ENCODE peak calls at places on chromosomes 3 and 15, in seven cellular contexts. One of them, this sample, is unnamed.

GRCh38 chr15:42068601-42069000 is 25.8 kb downstream of the PLA2G4D start:
- DNase-seq in adrenal gland: no peak
- DNase-seq in tibial artery: peak; percentile 57
- DNase-seq in OCI-LY7: no peak
- DNase-seq in CD8-positive, alpha-beta T cell: no peak
- DNase-seq in GM23338: no peak
- DNase-seq in heart left ventricle: no peak
- DNase-seq in this sample: no peak

GRCh38 chr15:63218114-63218808 is 28.9 kb downstream of the RAB8B start:
- DNase-seq in adrenal gland: no peak
- DNase-seq in tibial artery: no peak
- DNase-seq in OCI-LY7: no peak
- DNase-seq in CD8-positive, alpha-beta T cell: no peak
- DNase-seq in GM23338: no peak
- DNase-seq in heart left ventricle: no peak
- DNase-seq in this sample: no peak

GRCh38 chr3:185555101-185555501 is 2.7 kb upstream of the LIPH start:
- DNase-seq in adrenal gland: no peak
- DNase-seq in tibial artery: no peak
- DNase-seq in OCI-LY7: no peak
- DNase-seq in CD8-positive, alpha-beta T cell: no peak
- DNase-seq in GM23338: no peak
- DNase-seq in heart left ventricle: no peak
- DNase-seq in this sample: no peak

GRCh38 chr3:35537265-35537664 is 102.1 kb upstream of the ARPP21 start:
- DNase-seq in adrenal gland: no peak
- DNase-seq in tibial artery: no peak
- DNase-seq in OCI-LY7: no peak
- DNase-seq in CD8-positive, alpha-beta T cell: no peak
- DNase-seq in GM23338: no peak
- DNase-seq in heart left ventricle: no peak
- DNase-seq in this sample: no peak

GRCh38 chr3:29642393-29643033 is 361.6 kb downstream of the RBMS3 start:
- DNase-seq in adrenal gland: peak; percentile 67
- DNase-seq in tibial artery: no peak
- DNase-seq in OCI-LY7: no peak
- DNase-seq in CD8-positive, alpha-beta T cell: no peak
- DNase-seq in GM23338: no peak
- DNase-seq in heart left ventricle: peak; percentile 26
- DNase-seq in this sample: no peak

GRCh38 chr3:170429050-170429449 is 10.4 kb downstream of the CLDN11 start:
- DNase-seq in adrenal gland: no peak
- DNase-seq in tibial artery: no peak
- DNase-seq in OCI-LY7: no peak
- DNase-seq in CD8-positive, alpha-beta T cell: no peak
- DNase-seq in GM23338: no peak
- DNase-seq in heart left ventricle: no peak
- DNase-seq in this sample: no peak

GRCh38 chr15:59283717-59284336 is 77.2 kb downstream of the LDHAL6B start:
- DNase-seq in adrenal gland: no peak
- DNase-seq in tibial artery: no peak
- DNase-seq in OCI-LY7: no peak
- DNase-seq in CD8-positive, alpha-beta T cell: no peak
- DNase-seq in GM23338: no peak
- DNase-seq in heart left ventricle: no peak
- DNase-seq in this sample: no peak

GRCh38 chr15:88604381-88604951 is 16.7 kb upstream of the AEN start:
- DNase-seq in adrenal gland: no peak
- DNase-seq in tibial artery: no peak
- DNase-seq in OCI-LY7: no peak
- DNase-seq in CD8-positive, alpha-beta T cell: no peak
- DNase-seq in GM23338: peak; percentile 63
- DNase-seq in heart left ventricle: no peak
- DNase-seq in this sample: no peak

GRCh38 chr3:45870099-45870498 is 16.2 kb upstream of the CCR9 start:
- DNase-seq in adrenal gland: no peak
- DNase-seq in tibial artery: no peak
- DNase-seq in OCI-LY7: no peak
- DNase-seq in CD8-positive, alpha-beta T cell: peak; percentile 80
- DNase-seq in GM23338: no peak
- DNase-seq in heart left ventricle: no peak
- DNase-seq in this sample: peak; percentile 57

GRCh38 chr3:49213541-49213943 is 42.1 kb downstream of the KLHDC8B start:
- DNase-seq in adrenal gland: no peak
- DNase-seq in tibial artery: no peak
- DNase-seq in OCI-LY7: no peak
- DNase-seq in CD8-positive, alpha-beta T cell: no peak
- DNase-seq in GM23338: peak; percentile 3
- DNase-seq in heart left ventricle: no peak
- DNase-seq in this sample: no peak

GRCh38 chr3:31908391-31909097 is 72.5 kb downstream of the OSBPL10 start:
- DNase-seq in adrenal gland: no peak
- DNase-seq in tibial artery: no peak
- DNase-seq in OCI-LY7: peak; percentile 74
- DNase-seq in CD8-positive, alpha-beta T cell: no peak
- DNase-seq in GM23338: no peak
- DNase-seq in heart left ventricle: no peak
- DNase-seq in this sample: no peak

GRCh38 chr3:17278006-17278405 is 393.3 kb downstream of the PLCL2 start:
- DNase-seq in adrenal gland: no peak
- DNase-seq in tibial artery: no peak
- DNase-seq in OCI-LY7: no peak
- DNase-seq in CD8-positive, alpha-beta T cell: no peak
- DNase-seq in GM23338: no peak
- DNase-seq in heart left ventricle: no peak
- DNase-seq in this sample: no peak

DNA sequence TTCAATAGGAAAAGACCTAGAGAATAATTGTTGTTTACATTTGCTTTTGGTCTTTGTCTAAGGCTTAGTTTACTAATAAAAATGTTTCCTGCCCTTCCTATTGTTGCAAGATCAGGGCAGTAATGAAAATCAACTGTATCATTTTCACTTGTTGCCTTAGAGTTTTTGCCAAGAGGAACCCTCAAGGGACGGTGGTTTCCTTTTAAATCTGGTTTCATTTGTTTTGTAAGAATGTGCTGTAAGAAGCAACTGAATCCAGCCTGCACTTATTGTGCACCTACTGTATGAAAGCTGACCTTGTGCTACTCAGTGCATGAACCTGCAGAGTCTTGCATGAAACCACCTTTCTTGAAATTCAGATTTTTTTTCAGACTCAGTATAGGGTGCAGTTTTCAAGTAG is 5.3 kb downstream of the IGF1R start:
- DNase-seq in adrenal gland: no peak
- DNase-seq in tibial artery: no peak
- DNase-seq in OCI-LY7: peak; percentile 10
- DNase-seq in CD8-positive, alpha-beta T cell: no peak
- DNase-seq in GM23338: no peak
- DNase-seq in heart left ventricle: no peak
- DNase-seq in this sample: no peak
- H3K4me1 ChIP-seq in adrenal gland: no peaks in the 10 kb centered on the region
- H3K4me1 ChIP-seq in tibial artery: peaks cover 31% of the 10 kb centered on the region
- H3K4me1 ChIP-seq in OCI-LY7: peaks cover 39% of the 10 kb centered on the region
- H3K4me1 ChIP-seq in CD8-positive, alpha-beta T cell: peaks cover 26% of the 10 kb centered on the region
- H3K4me1 ChIP-seq in GM23338: peaks cover 57% of the 10 kb centered on the region
- H3K4me1 ChIP-seq in heart left ventricle: no peaks in the 10 kb centered on the region
- H3K4me1 ChIP-seq in this sample: peaks cover 14% of the 10 kb centered on the region

DNA sequence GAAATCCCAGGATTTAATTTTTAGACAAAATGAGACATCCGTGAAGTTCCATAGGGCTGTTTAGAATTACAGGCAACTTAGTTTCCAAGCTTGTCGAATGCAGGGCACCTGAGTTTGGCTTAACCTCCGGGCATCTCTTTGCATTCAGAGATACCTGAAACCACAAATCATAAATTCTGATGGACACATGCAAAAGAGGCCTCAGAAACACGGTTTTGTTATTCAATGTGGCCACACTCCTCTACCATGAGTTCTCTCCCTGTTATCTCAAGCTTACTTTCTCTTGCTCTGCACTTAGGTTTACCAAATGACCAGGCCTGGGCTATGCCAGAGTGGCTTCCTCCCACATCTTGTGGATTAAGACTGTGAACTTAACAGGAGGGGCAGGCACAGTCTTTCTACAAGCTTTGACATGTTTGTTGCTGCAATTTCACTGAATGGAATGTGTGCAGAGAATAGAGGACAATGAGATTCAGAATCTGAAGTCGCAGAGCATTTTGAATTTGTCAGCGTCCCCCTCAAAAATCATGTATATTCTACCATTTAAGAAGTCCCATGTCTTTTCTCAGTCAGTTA is 137.7 kb downstream of the TPRG1 start:
- DNase-seq in adrenal gland: no peak
- DNase-seq in tibial artery: no peak
- DNase-seq in OCI-LY7: no peak
- DNase-seq in CD8-positive, alpha-beta T cell: no peak
- DNase-seq in GM23338: no peak
- DNase-seq in heart left ventricle: no peak
- DNase-seq in this sample: no peak
- H3K4me3 ChIP-seq in adrenal gland: no peak overlapping the region
- H3K4me3 ChIP-seq in tibial artery: no peak overlapping the region
- H3K4me3 ChIP-seq in OCI-LY7: no peak overlapping the region
- H3K4me3 ChIP-seq in CD8-positive, alpha-beta T cell: no peak overlapping the region
- H3K4me3 ChIP-seq in GM23338: no peak overlapping the region
- H3K4me3 ChIP-seq in heart left ventricle: no peak overlapping the region
- H3K4me3 ChIP-seq in this sample: no peak overlapping the region

DNA sequence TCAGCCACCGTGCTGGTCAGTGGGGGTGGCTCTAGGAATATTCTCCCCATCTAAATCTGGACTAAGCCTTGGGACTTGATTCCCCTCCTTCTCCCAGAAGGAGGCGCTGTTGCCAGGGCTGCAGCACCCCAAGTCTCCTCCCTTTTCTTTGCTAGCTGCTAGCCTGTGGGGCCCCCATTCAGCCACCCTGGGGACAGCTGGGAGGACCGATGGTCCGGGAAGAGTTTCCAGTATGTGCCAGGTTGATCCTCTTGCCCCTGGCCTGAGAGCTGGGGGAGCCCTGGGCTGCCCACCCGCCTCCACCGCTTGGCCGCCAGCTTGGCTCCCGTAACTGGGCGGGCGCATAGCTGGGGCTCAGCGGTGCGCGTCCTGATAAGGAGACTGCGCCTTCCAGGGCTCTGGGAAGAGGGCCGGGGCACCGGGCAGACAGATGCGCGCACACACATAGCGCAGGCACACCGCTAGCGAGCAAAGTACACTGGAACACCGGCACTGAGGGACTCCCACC is 4.2 kb downstream of the SMAD6 start:
- DNase-seq in adrenal gland: no peak
- DNase-seq in tibial artery: peak; percentile 72
- DNase-seq in OCI-LY7: no peak
- DNase-seq in CD8-positive, alpha-beta T cell: no peak
- DNase-seq in GM23338: no peak
- DNase-seq in heart left ventricle: peak; percentile 63
- DNase-seq in this sample: no peak
- H3K4me1 ChIP-seq in adrenal gland: peaks cover 3% of the 10 kb centered on the region
- H3K4me1 ChIP-seq in tibial artery: peaks cover 39% of the 10 kb centered on the region
- H3K4me1 ChIP-seq in OCI-LY7: peaks cover 43% of the 10 kb centered on the region
- H3K4me1 ChIP-seq in CD8-positive, alpha-beta T cell: peaks cover 15% of the 10 kb centered on the region
- H3K4me1 ChIP-seq in GM23338: peaks cover 20% of the 10 kb centered on the region
- H3K4me1 ChIP-seq in heart left ventricle: no peaks in the 10 kb centered on the region
- H3K4me1 ChIP-seq in this sample: peaks cover 12% of the 10 kb centered on the region

DNA sequence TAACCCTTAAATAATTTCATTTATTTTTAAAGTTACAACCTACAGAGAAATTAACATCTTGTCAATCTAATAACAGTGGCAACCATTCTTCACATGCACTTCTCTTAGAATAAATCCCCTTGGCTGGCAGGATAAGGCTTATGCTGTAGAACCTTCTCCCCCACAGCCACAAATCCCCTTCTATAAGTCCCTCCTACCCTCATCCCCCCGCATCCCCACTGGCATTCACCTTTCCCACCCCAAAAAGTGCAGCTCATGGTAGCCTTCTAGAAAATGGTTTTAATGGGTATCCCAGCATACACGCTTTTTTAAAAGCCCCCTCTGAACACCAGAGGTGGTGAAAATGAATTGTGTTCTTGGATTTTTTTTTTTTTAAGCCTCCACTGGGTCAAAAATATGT is 49.2 kb downstream of the CAPN7 start:
- DNase-seq in adrenal gland: no peak
- DNase-seq in tibial artery: no peak
- DNase-seq in OCI-LY7: no peak
- DNase-seq in CD8-positive, alpha-beta T cell: no peak
- DNase-seq in GM23338: no peak
- DNase-seq in heart left ventricle: no peak
- DNase-seq in this sample: no peak
- H3K4me3 ChIP-seq in adrenal gland: no peak overlapping the region
- H3K4me3 ChIP-seq in tibial artery: no peak overlapping the region
- H3K4me3 ChIP-seq in OCI-LY7: no peak overlapping the region
- H3K4me3 ChIP-seq in CD8-positive, alpha-beta T cell: no peak overlapping the region
- H3K4me3 ChIP-seq in GM23338: no peak overlapping the region
- H3K4me3 ChIP-seq in heart left ventricle: no peak overlapping the region
- H3K4me3 ChIP-seq in this sample: no peak overlapping the region

GRCh38 chr3:4986175-4986610 is 7.0 kb downstream of the BHLHE40 start:
- DNase-seq in adrenal gland: no peak
- DNase-seq in tibial artery: no peak
- DNase-seq in OCI-LY7: no peak
- DNase-seq in CD8-positive, alpha-beta T cell: no peak
- DNase-seq in GM23338: no peak
- DNase-seq in heart left ventricle: no peak
- DNase-seq in this sample: no peak
- H3K4me1 ChIP-seq in adrenal gland: peaks cover 46% of the 10 kb centered on the region
- H3K4me1 ChIP-seq in tibial artery: peaks cover 45% of the 10 kb centered on the region
- H3K4me1 ChIP-seq in OCI-LY7: peaks cover 11% of the 10 kb centered on the region
- H3K4me1 ChIP-seq in CD8-positive, alpha-beta T cell: peaks cover 51% of the 10 kb centered on the region
- H3K4me1 ChIP-seq in GM23338: peaks cover 16% of the 10 kb centered on the region
- H3K4me1 ChIP-seq in heart left ventricle: peaks cover 10% of the 10 kb centered on the region
- H3K4me1 ChIP-seq in this sample: peaks cover 54% of the 10 kb centered on the region

GRCh38 chr15:101171954-101172353 is 79.9 kb downstream of the CHSY1 start:
- DNase-seq in adrenal gland: no peak
- DNase-seq in tibial artery: no peak
- DNase-seq in OCI-LY7: no peak
- DNase-seq in CD8-positive, alpha-beta T cell: no peak
- DNase-seq in GM23338: no peak
- DNase-seq in heart left ventricle: no peak
- DNase-seq in this sample: no peak
- H3K4me3 ChIP-seq in adrenal gland: no peak overlapping the region
- H3K4me3 ChIP-seq in tibial artery: no peak overlapping the region
- H3K4me3 ChIP-seq in OCI-LY7: no peak overlapping the region
- H3K4me3 ChIP-seq in CD8-positive, alpha-beta T cell: no peak overlapping the region
- H3K4me3 ChIP-seq in GM23338: no peak overlapping the region
- H3K4me3 ChIP-seq in heart left ventricle: no peak overlapping the region
- H3K4me3 ChIP-seq in this sample: no peak overlapping the region

DNA sequence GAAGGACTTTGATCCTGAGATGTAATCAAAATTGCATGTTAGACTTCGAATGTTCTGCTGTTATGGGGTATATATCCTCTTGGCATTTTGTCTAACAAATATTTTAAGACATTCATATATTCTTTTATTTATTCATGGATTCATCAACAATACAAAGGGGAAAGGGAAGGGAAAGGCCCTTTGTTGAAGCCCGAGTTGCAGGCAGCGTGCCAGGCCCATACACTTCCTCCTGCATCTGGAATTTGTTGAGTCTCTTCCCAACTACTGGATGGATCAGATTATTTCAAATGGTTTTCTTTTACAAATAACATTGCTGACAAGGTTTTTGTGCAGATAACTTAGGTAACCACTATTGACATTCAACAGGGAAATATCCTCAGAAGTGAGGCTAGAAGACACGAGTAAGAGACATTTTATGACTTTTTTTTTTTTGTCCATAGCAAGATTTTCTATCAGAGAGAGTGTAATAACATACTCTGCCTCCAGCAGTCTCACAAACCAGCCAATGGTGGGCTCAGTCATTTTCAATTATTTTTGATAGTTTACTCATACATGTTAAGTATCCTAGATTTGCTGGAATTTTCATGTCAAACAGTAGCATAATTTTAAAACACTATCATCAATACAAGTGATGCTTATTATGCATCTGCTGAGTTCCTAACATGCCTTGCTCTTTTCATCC is 94.3 kb downstream of the RPL39L start:
- DNase-seq in adrenal gland: peak; percentile 29
- DNase-seq in tibial artery: no peak
- DNase-seq in OCI-LY7: no peak
- DNase-seq in CD8-positive, alpha-beta T cell: no peak
- DNase-seq in GM23338: no peak
- DNase-seq in heart left ventricle: peak; percentile 63
- DNase-seq in this sample: no peak
- H3K4me1 ChIP-seq in adrenal gland: peaks cover 5% of the 10 kb centered on the region
- H3K4me1 ChIP-seq in tibial artery: peaks cover 8% of the 10 kb centered on the region
- H3K4me1 ChIP-seq in OCI-LY7: peaks cover 64% of the 10 kb centered on the region
- H3K4me1 ChIP-seq in CD8-positive, alpha-beta T cell: peaks cover 92% of the 10 kb centered on the region
- H3K4me1 ChIP-seq in GM23338: no peaks in the 10 kb centered on the region
- H3K4me1 ChIP-seq in heart left ventricle: peaks cover 7% of the 10 kb centered on the region
- H3K4me1 ChIP-seq in this sample: peaks cover 89% of the 10 kb centered on the region